ENCODE peak calls at places on chromosomes 11 and 22, in nine cellular contexts. N, I, M, F, J, Y, A, U and R are unnamed samples. For H3K4me1, the result is how much of the 10 kb centered on the place peaks cover.

GRCh38 chr11:15667127-15667725 is 552.5 kb downstream of the INSC start:
- DNase-seq in N (no peak), I (no peak), M (no peak), F (peak), J (no peak), Y (no peak), A (no peak), U (no peak), R (no peak)

GRCh38 chr22:29480512-29481264 is 670 bp downstream of the NEFH start:
- DNase-seq in N (no peak), I (peak), M (peak), F (peak), J (peak), Y (peak), A (peak), U (no peak), R (peak)

GRCh38 chr11:119339581-119340334 is 925 bp downstream of the C1QTNF5 start:
- DNase-seq in N (peak), I (peak), M (peak), F (no peak), J (no peak), Y (peak), A (peak), U (no peak), R (peak)

GRCh38 chr11:16770016-16770415 is 31.6 kb downstream of the C11orf58 start:
- DNase-seq in N (no peak), I (no peak), M (no peak), F (no peak), J (no peak), Y (no peak), A (no peak), U (no peak), R (no peak)

GRCh38 chr22:24474221-24474620 is 20.9 kb upstream of the UPB1 start:
- DNase-seq in N (no peak), I (peak), M (no peak), F (peak), J (peak), Y (no peak), A (peak), U (no peak), R (peak)

GRCh38 chr11:17722000-17722643 is 2.8 kb downstream of the MYOD1 start:
- DNase-seq in N (no peak), I (peak), M (peak), F (no peak), J (no peak), Y (peak), A (no peak), U (no peak), R (peak)

GRCh38 chr11:20913113-20913512 is 243.7 kb downstream of the NELL1 start:
- DNase-seq in N (no peak), I (no peak), M (no peak), F (no peak), J (no peak), Y (no peak), A (no peak), U (no peak), R (no peak)

GRCh38 chr22:22002526-22003055 is 20.0 kb upstream of the TOP3B start:
- DNase-seq in N (no peak), I (no peak), M (no peak), F (no peak), J (no peak), Y (no peak), A (no peak), U (no peak), R (no peak)

GRCh38 chr22:38712496-38713207 is 6.9 kb downstream of the GTPBP1 start:
- DNase-seq in N (peak), I (no peak), M (no peak), F (no peak), J (no peak), Y (no peak), A (no peak), U (no peak), R (no peak)

GRCh38 chr22:20524004-20524481 is 16.6 kb downstream of the MED15 start:
- DNase-seq in N (no peak), I (no peak), M (no peak), F (no peak), J (no peak), Y (peak), A (no peak), U (peak), R (no peak)

GRCh38 chr22:19242699-19243098 is 48.8 kb downstream of the CLTCL1 start:
- DNase-seq in N (no peak), I (no peak), M (no peak), F (no peak), J (no peak), Y (no peak), A (no peak), U (no peak), R (no peak)

GRCh38 chr11:92838655-92839334 is 130.7 kb upstream of the MTNR1B start:
- DNase-seq in N (peak), I (no peak), M (peak), F (peak), J (no peak), Y (no peak), A (no peak), U (no peak), R (no peak)

GRCh38 chr11:129854229-129854805 is 38.7 kb downstream of the TMEM45B start:
- DNase-seq in N (no peak), I (peak), M (no peak), F (no peak), J (peak), Y (no peak), A (no peak), U (no peak), R (no peak)

GRCh38 chr11:95299078-95299611 is 68.1 kb upstream of the SESN3 start:
- DNase-seq in N (no peak), I (peak), M (no peak), F (peak), J (no peak), Y (no peak), A (no peak), U (no peak), R (no peak)

DNA sequence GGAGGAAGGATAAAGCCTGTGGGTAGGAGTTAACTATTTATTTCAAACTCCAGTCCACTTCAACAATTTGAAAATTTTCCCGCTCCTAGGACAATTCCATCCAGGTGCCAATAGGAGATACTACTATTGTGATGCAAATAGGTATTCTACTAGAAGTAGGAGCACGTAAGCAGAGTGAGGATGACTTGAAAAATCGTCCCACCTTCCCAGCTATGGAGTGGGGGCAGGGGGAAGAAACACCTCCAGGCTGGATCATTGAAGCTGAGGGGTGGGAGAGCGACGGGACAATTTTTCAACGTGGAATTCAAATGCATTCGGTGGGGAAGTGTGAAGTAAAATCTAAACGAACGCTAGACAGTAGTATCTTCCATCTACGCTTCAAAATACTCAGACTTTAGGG is 612 bp upstream of the ARHGAP42 start:
- DNase-seq in N (no peak), I (no peak), M (peak), F (no peak), J (no peak), Y (no peak), A (no peak), U (no peak), R (no peak)
- H2AFZ ChIP-seq in N (peak), I (peak), M (peak), F (peak), J (peak), Y (peak), A (peak), U (peak), R (peak)

DNA sequence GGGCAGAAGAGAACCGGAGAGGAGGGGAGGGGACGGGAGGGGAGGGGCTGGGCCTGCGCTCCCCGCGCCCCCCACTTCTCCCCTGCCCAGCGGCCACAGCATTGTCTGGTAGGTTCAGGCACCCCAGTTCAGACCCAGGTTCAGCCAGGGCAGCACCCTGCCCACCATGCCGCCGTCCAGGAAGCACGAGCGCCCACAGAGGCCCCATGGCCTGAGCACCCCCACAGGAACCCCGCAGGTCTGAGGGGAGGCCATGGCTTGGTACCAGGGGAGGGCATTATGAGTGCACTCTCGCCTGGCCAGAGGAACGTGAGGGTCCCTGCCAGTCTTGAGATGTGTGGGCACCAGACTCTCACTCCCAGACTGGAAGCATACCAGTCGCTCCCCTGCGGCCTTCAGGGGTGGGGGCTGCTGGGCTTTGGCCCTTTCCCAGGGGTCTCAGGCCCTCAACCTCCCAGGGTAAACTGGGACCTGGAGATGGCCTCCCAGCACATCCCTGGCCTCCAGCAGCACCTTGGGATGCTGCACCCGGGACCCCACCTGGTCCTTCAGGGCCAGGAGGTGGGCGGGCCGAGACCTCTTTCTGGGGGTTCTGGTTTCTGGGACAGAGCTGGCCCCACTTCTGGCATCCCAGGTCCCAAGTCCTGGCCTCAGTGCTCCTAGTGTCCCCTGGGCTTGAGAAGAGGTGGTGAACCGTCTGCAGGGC is 598 bp upstream of the PLXNB2 start:
- DNase-seq in N (no peak), I (peak), M (no peak), F (no peak), J (no peak), Y (no peak), A (no peak), U (no peak), R (peak)
- H3K4me1 ChIP-seq in N (under half), I (under half), M (under half), F (under half), J (under half), Y (under half), A (under half), U (under half), R (under half)

DNA sequence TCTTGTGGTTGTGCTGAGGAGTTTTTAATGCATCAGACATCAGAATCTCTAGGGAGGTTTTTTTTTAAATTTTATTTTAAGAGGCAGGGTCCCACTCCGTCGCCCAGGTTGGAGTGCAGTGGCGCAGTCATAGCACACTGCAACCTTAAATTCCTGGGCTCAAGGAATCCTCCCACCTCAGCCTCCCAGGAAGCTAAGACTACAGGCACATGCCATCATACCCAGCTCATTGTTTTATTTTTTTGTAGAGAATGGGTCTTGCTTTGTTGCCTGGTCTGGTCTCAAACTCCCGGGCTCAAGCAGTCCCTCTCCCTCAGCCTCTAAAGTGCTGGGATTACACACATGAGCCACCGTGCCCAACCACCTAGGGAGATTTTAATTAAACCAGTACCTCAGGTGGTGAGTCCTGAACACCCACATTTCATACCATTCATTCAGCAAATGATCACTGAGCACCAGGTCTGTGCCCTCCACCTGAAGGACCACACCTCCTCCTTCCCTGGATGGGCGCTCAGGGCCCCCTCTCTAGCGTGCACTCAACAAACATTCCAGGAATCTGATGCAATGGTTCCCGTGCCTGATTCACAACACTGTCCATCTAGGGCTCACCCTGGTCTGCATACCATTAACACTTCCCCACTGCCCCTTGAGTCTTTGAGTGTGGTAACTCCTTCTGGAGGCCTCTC is 9.5 kb upstream of the MYH9 start:
- DNase-seq in N (no peak), I (peak), M (no peak), F (peak), J (peak), Y (no peak), A (peak), U (no peak), R (peak)
- H3K4me2 ChIP-seq in N (no peak), I (peak), M (no peak), F (peak), J (peak), Y (no peak), A (no peak), U (no peak), R (peak)

GRCh38 chr22:31097941-31098632 is 9.3 kb downstream of the SELENOM start:
- DNase-seq in N (no peak), I (no peak), M (no peak), F (no peak), J (peak), Y (no peak), A (no peak), U (no peak), R (peak)
- H2AFZ ChIP-seq in N (no peak), I (no peak), M (no peak), F (no peak), J (no peak), Y (no peak), A (no peak), U (no peak), R (no peak)

GRCh38 chr22:36471341-36471821 is 10.1 kb downstream of the TXN2 start:
- DNase-seq in N (no peak), I (peak), M (no peak), F (peak), J (peak), Y (no peak), A (no peak), U (no peak), R (no peak)
- H3K4me1 ChIP-seq in N (under half), I (under half), M (under half), F (half or more), J (half or more), Y (under half), A (under half), U (under half), R (half or more)

DNA sequence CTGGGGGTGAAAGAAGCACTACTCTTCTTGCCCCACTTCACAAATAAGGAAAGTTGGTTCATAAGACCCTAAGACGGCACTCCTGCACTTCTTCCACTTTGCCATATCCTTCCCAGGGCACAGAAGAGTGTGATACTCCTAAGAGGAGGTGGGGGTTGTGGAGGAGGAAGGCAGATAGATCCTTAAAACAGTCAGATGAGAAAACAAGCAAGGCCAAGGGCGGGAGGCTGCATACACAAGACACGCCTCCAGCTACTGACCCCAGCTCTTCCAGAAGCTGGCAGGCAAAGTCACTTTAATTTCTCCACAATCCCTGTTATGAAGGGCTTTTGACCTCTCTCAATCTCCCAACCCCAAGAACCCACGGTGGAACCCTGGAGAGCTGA is 1.6 kb upstream of the CHRM4 start:
- DNase-seq in N (no peak), I (no peak), M (no peak), F (no peak), J (peak), Y (no peak), A (no peak), U (no peak), R (no peak)
- H3K4me2 ChIP-seq in N (peak), I (peak), M (peak), F (peak), J (no peak), Y (peak), A (peak), U (no peak), R (peak)

GRCh38 chr11:76838422-76839068 is 22.2 kb upstream of the ACER3 start:
- DNase-seq in N (peak), I (peak), M (peak), F (no peak), J (no peak), Y (peak), A (peak), U (no peak), R (no peak)
- H2AFZ ChIP-seq in N (no peak), I (no peak), M (no peak), F (no peak), J (no peak), Y (peak), A (no peak), U (no peak), R (no peak)

GRCh38 chr11:65613091-65613928 is 711 bp downstream of the MAP3K11 start:
- DNase-seq in N (no peak), I (peak), M (no peak), F (no peak), J (no peak), Y (no peak), A (peak), U (no peak), R (peak)

GRCh38 chr11:65612691-65613090 is 1.3 kb downstream of the MAP3K11 start:
- DNase-seq in N (no peak), I (no peak), M (no peak), F (no peak), J (no peak), Y (no peak), A (no peak), U (no peak), R (no peak)

GRCh38 chr11:65611028-65611757 is 2.8 kb downstream of the MAP3K11 start:
- DNase-seq in N (no peak), I (no peak), M (no peak), F (no peak), J (no peak), Y (no peak), A (no peak), U (no peak), R (no peak)

GRCh38 chr11:65609711-65610110 is 4.3 kb downstream of the MAP3K11 start:
- DNase-seq in N (no peak), I (no peak), M (no peak), F (no peak), J (no peak), Y (no peak), A (no peak), U (no peak), R (no peak)

GRCh38 chr11:65611758-65612603 is 2.0 kb downstream of the MAP3K11 start:
- DNase-seq in N (no peak), I (peak), M (no peak), F (no peak), J (no peak), Y (no peak), A (no peak), U (no peak), R (no peak)
- H3K4me1 ChIP-seq in N (under half), I (under half), M (under half), F (under half), J (under half), Y (under half), A (under half), U (under half), R (under half)

GRCh38 chr11:73528013-73528412 is 69.9 kb downstream of the FAM168A start:
- DNase-seq in N (no peak), I (no peak), M (no peak), F (no peak), J (no peak), Y (no peak), A (no peak), U (no peak), R (no peak)

GRCh38 chr11:73528420-73528819 is 69.5 kb downstream of the FAM168A start:
- DNase-seq in N (no peak), I (peak), M (no peak), F (no peak), J (no peak), Y (no peak), A (no peak), U (no peak), R (no peak)

GRCh38 chr11:73531386-73531785 is 66.5 kb downstream of the FAM168A start:
- DNase-seq in N (no peak), I (no peak), M (no peak), F (no peak), J (no peak), Y (no peak), A (no peak), U (no peak), R (no peak)

GRCh38 chr11:73530109-73530508 is 67.8 kb downstream of the FAM168A start:
- DNase-seq in N (no peak), I (no peak), M (peak), F (no peak), J (no peak), Y (no peak), A (peak), U (no peak), R (no peak)

DNA sequence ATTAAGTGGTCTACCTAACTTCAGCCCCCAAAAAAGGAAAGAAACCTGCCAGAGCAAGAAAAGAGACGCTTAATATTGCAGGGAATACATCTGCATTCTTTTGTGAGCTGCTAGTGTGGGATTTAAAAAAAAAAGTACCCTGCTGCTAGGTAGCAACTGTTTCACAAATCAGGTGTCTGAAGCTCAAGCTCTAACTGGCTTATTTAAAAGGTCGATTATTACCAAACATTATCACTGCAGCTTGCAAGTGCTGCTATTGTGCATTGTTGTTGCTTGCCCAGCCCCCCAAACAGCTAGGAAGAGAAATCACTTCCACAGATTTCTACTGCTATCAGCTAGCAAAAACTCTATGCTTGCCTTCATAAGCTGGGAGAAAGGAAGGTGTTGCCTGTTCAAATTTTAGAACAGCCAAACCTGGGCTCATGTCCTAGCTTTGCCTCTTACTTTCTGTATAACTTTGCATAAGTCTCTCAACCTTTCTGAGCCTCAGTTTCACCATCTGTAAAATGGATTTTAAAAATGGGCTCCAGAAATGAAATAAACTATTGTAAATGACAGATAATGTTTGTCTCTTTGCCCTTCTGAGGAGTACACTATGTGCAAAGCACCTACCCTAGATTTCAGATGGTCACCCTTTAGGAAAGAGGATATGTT is 68.9 kb downstream of the FAM168A start:
- DNase-seq in N (no peak), I (no peak), M (no peak), F (no peak), J (no peak), Y (no peak), A (no peak), U (no peak), R (no peak)
- H3K4me2 ChIP-seq in N (no peak), I (peak), M (no peak), F (no peak), J (peak), Y (no peak), A (peak), U (no peak), R (peak)